ENCODE peak calls at places on chromosomes 2 and 18, in ten cellular contexts. One of them, this sample, is unnamed.

GRCh38 chr2:195610708-195611107 is 46.3 kb upstream of the SLC39A10 start:
- DNase-seq in stomach: no peak
- DNase-seq in aorta: no peak
- DNase-seq in GM12865: no peak
- DNase-seq in kidney: no peak
- DNase-seq in GM06990: no peak
- DNase-seq in GM23248: no peak
- DNase-seq in NB4: no peak
- DNase-seq in left ventricle myocardium inferior: no peak
- DNase-seq in tibial artery: no peak
- DNase-seq in this sample: no peak

GRCh38 chr2:9473308-9473984 is 905 bp upstream of the IAH1 start:
- DNase-seq in stomach: peak; percentile 52
- DNase-seq in aorta: no peak
- DNase-seq in GM12865: peak; percentile 47
- DNase-seq in kidney: no peak
- DNase-seq in GM06990: peak; percentile 23
- DNase-seq in GM23248: no peak
- DNase-seq in NB4: no peak
- DNase-seq in left ventricle myocardium inferior: no peak
- DNase-seq in tibial artery: no peak
- DNase-seq in this sample: no peak

GRCh38 chr2:80288576-80288975 is 16.0 kb downstream of the LRRTM1 start:
- DNase-seq in stomach: no peak
- DNase-seq in aorta: no peak
- DNase-seq in GM12865: no peak
- DNase-seq in kidney: no peak
- DNase-seq in GM06990: no peak
- DNase-seq in GM23248: peak; percentile 13
- DNase-seq in NB4: no peak
- DNase-seq in left ventricle myocardium inferior: no peak
- DNase-seq in tibial artery: no peak
- DNase-seq in this sample: no peak

GRCh38 chr2:6913415-6914157 is 3.6 kb upstream of the RNF144A start:
- DNase-seq in stomach: no peak
- DNase-seq in aorta: no peak
- DNase-seq in GM12865: peak; percentile 19
- DNase-seq in kidney: no peak
- DNase-seq in GM06990: no peak
- DNase-seq in GM23248: no peak
- DNase-seq in NB4: no peak
- DNase-seq in left ventricle myocardium inferior: no peak
- DNase-seq in tibial artery: no peak
- DNase-seq in this sample: no peak

GRCh38 chr2:197212344-197213262 is 98.0 kb downstream of the ANKRD44 start:
- DNase-seq in stomach: no peak
- DNase-seq in aorta: no peak
- DNase-seq in GM12865: peak; percentile 63
- DNase-seq in kidney: no peak
- DNase-seq in GM06990: no peak
- DNase-seq in GM23248: no peak
- DNase-seq in NB4: peak; percentile 36
- DNase-seq in left ventricle myocardium inferior: no peak
- DNase-seq in tibial artery: no peak
- DNase-seq in this sample: no peak

GRCh38 chr18:67199993-67200617 is 316.4 kb downstream of the DSEL start:
- DNase-seq in stomach: no peak
- DNase-seq in aorta: no peak
- DNase-seq in GM12865: peak; percentile 68
- DNase-seq in kidney: no peak
- DNase-seq in GM06990: peak; percentile 3
- DNase-seq in GM23248: peak; percentile 60
- DNase-seq in NB4: peak; percentile 52
- DNase-seq in left ventricle myocardium inferior: no peak
- DNase-seq in tibial artery: no peak
- DNase-seq in this sample: no peak

GRCh38 chr18:39455300-39455699 is 1889.7 kb upstream of the CELF4 start:
- DNase-seq in stomach: peak; percentile 38
- DNase-seq in aorta: no peak
- DNase-seq in GM12865: no peak
- DNase-seq in kidney: peak; percentile 66
- DNase-seq in GM06990: no peak
- DNase-seq in GM23248: peak; percentile 87
- DNase-seq in NB4: no peak
- DNase-seq in left ventricle myocardium inferior: no peak
- DNase-seq in tibial artery: no peak
- DNase-seq in this sample: no peak

GRCh38 chr2:190720276-190720675 is 71.4 kb downstream of the NAB1 start:
- DNase-seq in stomach: no peak
- DNase-seq in aorta: no peak
- DNase-seq in GM12865: no peak
- DNase-seq in kidney: no peak
- DNase-seq in GM06990: no peak
- DNase-seq in GM23248: no peak
- DNase-seq in NB4: no peak
- DNase-seq in left ventricle myocardium inferior: no peak
- DNase-seq in tibial artery: no peak
- DNase-seq in this sample: no peak

GRCh38 chr18:45865466-45865865 is 40.0 kb downstream of the SIGLEC15 start:
- DNase-seq in stomach: no peak
- DNase-seq in aorta: no peak
- DNase-seq in GM12865: no peak
- DNase-seq in kidney: no peak
- DNase-seq in GM06990: no peak
- DNase-seq in GM23248: no peak
- DNase-seq in NB4: no peak
- DNase-seq in left ventricle myocardium inferior: no peak
- DNase-seq in tibial artery: no peak
- DNase-seq in this sample: no peak

GRCh38 chr2:216287251-216287650 is 85.0 kb downstream of the MARCHF4 start:
- DNase-seq in stomach: no peak
- DNase-seq in aorta: no peak
- DNase-seq in GM12865: no peak
- DNase-seq in kidney: no peak
- DNase-seq in GM06990: no peak
- DNase-seq in GM23248: peak; percentile 60
- DNase-seq in NB4: peak; percentile 44
- DNase-seq in left ventricle myocardium inferior: no peak
- DNase-seq in tibial artery: no peak
- DNase-seq in this sample: no peak

GRCh38 chr2:9539530-9539929 is 16.1 kb downstream of the ADAM17 start:
- DNase-seq in stomach: no peak
- DNase-seq in aorta: no peak
- DNase-seq in GM12865: no peak
- DNase-seq in kidney: no peak
- DNase-seq in GM06990: no peak
- DNase-seq in GM23248: no peak
- DNase-seq in NB4: peak; percentile 22
- DNase-seq in left ventricle myocardium inferior: no peak
- DNase-seq in tibial artery: no peak
- DNase-seq in this sample: no peak

DNA sequence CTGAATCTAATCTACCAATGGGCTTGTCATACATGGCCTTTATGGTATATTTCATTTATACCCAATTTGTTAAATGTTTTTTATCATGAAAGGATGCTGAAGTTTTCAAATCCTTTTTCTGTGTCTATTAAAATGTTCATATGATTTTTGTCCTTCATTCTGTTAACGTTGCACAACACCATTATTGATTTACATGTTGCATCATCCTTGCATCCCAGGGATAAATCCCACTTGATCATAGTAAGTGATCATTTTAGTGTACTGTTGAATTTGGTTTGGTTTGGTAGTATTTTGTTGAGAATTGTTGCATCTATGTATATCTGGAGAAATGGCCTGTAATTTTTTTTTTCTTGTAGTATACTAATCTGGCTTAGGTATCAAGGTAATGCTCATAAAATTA is 9.4 kb downstream of the SP100 start:
- DNase-seq in stomach: no peak
- DNase-seq in aorta: no peak
- DNase-seq in GM12865: no peak
- DNase-seq in kidney: no peak
- DNase-seq in GM06990: no peak
- DNase-seq in GM23248: no peak
- DNase-seq in NB4: no peak
- DNase-seq in left ventricle myocardium inferior: no peak
- DNase-seq in tibial artery: no peak
- DNase-seq in this sample: no peak
- H3K4me3 ChIP-seq in stomach: no peak overlapping the region
- H3K4me3 ChIP-seq in aorta: no peak overlapping the region
- H3K4me3 ChIP-seq in GM12865: no peak overlapping the region
- H3K4me3 ChIP-seq in kidney: no peak overlapping the region
- H3K4me3 ChIP-seq in GM06990: no peak overlapping the region
- H3K4me3 ChIP-seq in GM23248: no peak overlapping the region
- H3K4me3 ChIP-seq in NB4: no peak overlapping the region
- H3K4me3 ChIP-seq in left ventricle myocardium inferior: no peak overlapping the region
- H3K4me3 ChIP-seq in tibial artery: no peak overlapping the region
- H3K4me3 ChIP-seq in this sample: no peak overlapping the region

GRCh38 chr18:44839239-44839666 is 158.6 kb downstream of the SETBP1 start:
- DNase-seq in stomach: peak; percentile 74
- DNase-seq in aorta: peak; percentile 88
- DNase-seq in GM12865: peak; percentile 82
- DNase-seq in kidney: peak; percentile 87
- DNase-seq in GM06990: peak; percentile 50
- DNase-seq in GM23248: peak; percentile 69
- DNase-seq in NB4: peak; percentile 87
- DNase-seq in left ventricle myocardium inferior: peak; percentile 71
- DNase-seq in tibial artery: peak; percentile 85
- DNase-seq in this sample: peak; percentile 18
- H3K4me3 ChIP-seq in stomach: no peak overlapping the region
- H3K4me3 ChIP-seq in aorta: no peak overlapping the region
- H3K4me3 ChIP-seq in GM12865: no peak overlapping the region
- H3K4me3 ChIP-seq in kidney: no peak overlapping the region
- H3K4me3 ChIP-seq in GM06990: no peak overlapping the region
- H3K4me3 ChIP-seq in GM23248: no peak overlapping the region
- H3K4me3 ChIP-seq in NB4: no peak overlapping the region
- H3K4me3 ChIP-seq in left ventricle myocardium inferior: no peak overlapping the region
- H3K4me3 ChIP-seq in tibial artery: no peak overlapping the region
- H3K4me3 ChIP-seq in this sample: no peak overlapping the region

GRCh38 chr18:9772847-9773677 is 65.0 kb downstream of the RAB31 start:
- DNase-seq in stomach: no peak
- DNase-seq in aorta: no peak
- DNase-seq in GM12865: no peak
- DNase-seq in kidney: no peak
- DNase-seq in GM06990: no peak
- DNase-seq in GM23248: no peak
- DNase-seq in NB4: no peak
- DNase-seq in left ventricle myocardium inferior: no peak
- DNase-seq in tibial artery: no peak
- DNase-seq in this sample: no peak

GRCh38 chr18:9771261-9771976 is 63.3 kb downstream of the RAB31 start:
- DNase-seq in stomach: peak; percentile 80
- DNase-seq in aorta: peak; percentile 96
- DNase-seq in GM12865: peak; percentile 73
- DNase-seq in kidney: peak; percentile 92
- DNase-seq in GM06990: peak; percentile 62
- DNase-seq in GM23248: peak; percentile 88
- DNase-seq in NB4: peak; percentile 77
- DNase-seq in left ventricle myocardium inferior: peak; percentile 88
- DNase-seq in tibial artery: peak; percentile 90
- DNase-seq in this sample: no peak

GRCh38 chr18:9771977-9772660 is 64.0 kb downstream of the RAB31 start:
- DNase-seq in stomach: no peak
- DNase-seq in aorta: no peak
- DNase-seq in GM12865: no peak
- DNase-seq in kidney: no peak
- DNase-seq in GM06990: no peak
- DNase-seq in GM23248: no peak
- DNase-seq in NB4: no peak
- DNase-seq in left ventricle myocardium inferior: no peak
- DNase-seq in tibial artery: no peak
- DNase-seq in this sample: no peak

GRCh38 chr18:9774150-9774549 is 66.0 kb downstream of the RAB31 start:
- DNase-seq in stomach: no peak
- DNase-seq in aorta: no peak
- DNase-seq in GM12865: no peak
- DNase-seq in kidney: no peak
- DNase-seq in GM06990: no peak
- DNase-seq in GM23248: no peak
- DNase-seq in NB4: no peak
- DNase-seq in left ventricle myocardium inferior: no peak
- DNase-seq in tibial artery: no peak
- DNase-seq in this sample: no peak

DNA sequence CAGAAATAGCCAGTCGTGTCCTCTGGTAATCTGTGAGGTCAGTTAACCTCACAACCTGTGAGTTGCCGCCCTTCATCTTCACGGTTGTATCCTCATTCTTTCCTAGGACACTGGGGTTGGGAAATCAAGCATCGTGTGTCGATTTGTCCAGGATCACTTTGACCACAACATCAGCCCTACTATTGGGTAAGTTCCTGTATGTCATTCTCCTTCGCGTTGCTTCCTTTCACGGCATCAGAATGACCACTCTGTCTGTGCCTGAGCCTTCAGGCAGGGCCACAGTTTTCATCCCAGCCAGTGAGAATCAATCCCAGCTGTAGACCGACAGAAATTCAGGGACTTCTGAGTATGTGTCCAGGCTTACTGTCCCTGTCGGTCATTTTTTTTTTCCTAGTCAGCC is 67.1 kb downstream of the RAB31 start:
- DNase-seq in stomach: no peak
- DNase-seq in aorta: no peak
- DNase-seq in GM12865: no peak
- DNase-seq in kidney: no peak
- DNase-seq in GM06990: no peak
- DNase-seq in GM23248: no peak
- DNase-seq in NB4: peak; percentile 80
- DNase-seq in left ventricle myocardium inferior: no peak
- DNase-seq in tibial artery: no peak
- DNase-seq in this sample: no peak
- H3K4me3 ChIP-seq in stomach: no peak overlapping the region
- H3K4me3 ChIP-seq in aorta: no peak overlapping the region
- H3K4me3 ChIP-seq in GM12865: no peak overlapping the region
- H3K4me3 ChIP-seq in kidney: no peak overlapping the region
- H3K4me3 ChIP-seq in GM06990: no peak overlapping the region
- H3K4me3 ChIP-seq in GM23248: no peak overlapping the region
- H3K4me3 ChIP-seq in NB4: no peak overlapping the region
- H3K4me3 ChIP-seq in left ventricle myocardium inferior: no peak overlapping the region
- H3K4me3 ChIP-seq in tibial artery: no peak overlapping the region
- H3K4me3 ChIP-seq in this sample: no peak overlapping the region

GRCh38 chr18:76518073-76518472 is 23.0 kb upstream of the ZNF516 start:
- DNase-seq in stomach: no peak
- DNase-seq in aorta: no peak
- DNase-seq in GM12865: no peak
- DNase-seq in kidney: no peak
- DNase-seq in GM06990: no peak
- DNase-seq in GM23248: no peak
- DNase-seq in NB4: no peak
- DNase-seq in left ventricle myocardium inferior: no peak
- DNase-seq in tibial artery: no peak
- DNase-seq in this sample: no peak
- H3K4me3 ChIP-seq in stomach: no peak overlapping the region
- H3K4me3 ChIP-seq in aorta: no peak overlapping the region
- H3K4me3 ChIP-seq in GM12865: peak overlapping the region; percentile 45
- H3K4me3 ChIP-seq in kidney: peak overlapping the region; percentile 59
- H3K4me3 ChIP-seq in GM06990: no peak overlapping the region
- H3K4me3 ChIP-seq in GM23248: peak overlapping the region; percentile 74
- H3K4me3 ChIP-seq in NB4: peak overlapping the region; percentile 9
- H3K4me3 ChIP-seq in left ventricle myocardium inferior: peak overlapping the region; percentile 58
- H3K4me3 ChIP-seq in tibial artery: peak overlapping the region; percentile 10
- H3K4me3 ChIP-seq in this sample: peak overlapping the region; percentile 22

GRCh38 chr2:74841663-74842062 is 7.7 kb downstream of the HK2 start:
- DNase-seq in stomach: no peak
- DNase-seq in aorta: no peak
- DNase-seq in GM12865: no peak
- DNase-seq in kidney: no peak
- DNase-seq in GM06990: no peak
- DNase-seq in GM23248: no peak
- DNase-seq in NB4: no peak
- DNase-seq in left ventricle myocardium inferior: peak; percentile 64
- DNase-seq in tibial artery: no peak
- DNase-seq in this sample: no peak
- H3K4me3 ChIP-seq in stomach: no peak overlapping the region
- H3K4me3 ChIP-seq in aorta: no peak overlapping the region
- H3K4me3 ChIP-seq in GM12865: no peak overlapping the region
- H3K4me3 ChIP-seq in kidney: no peak overlapping the region
- H3K4me3 ChIP-seq in GM06990: no peak overlapping the region
- H3K4me3 ChIP-seq in GM23248: no peak overlapping the region
- H3K4me3 ChIP-seq in NB4: no peak overlapping the region
- H3K4me3 ChIP-seq in left ventricle myocardium inferior: no peak overlapping the region
- H3K4me3 ChIP-seq in tibial artery: no peak overlapping the region
- H3K4me3 ChIP-seq in this sample: no peak overlapping the region

This sample was measured in effector memory CD4-positive, alpha-beta T cell.